ENCODE peak calls at places on chromosomes 16 and 17, in ten cellular contexts. T is left ventricle myocardium inferior; P is foreskin keratinocyte; U is stimulated activated CD4-positive, alpha-beta T cell treated with anti-CD3 and anti-CD28 coated beads, Interleukin-1b, Interleukin-23, amount 100 ng/mL, for 24 hours; X is NCI-H526; R is AG08396; E is tibial artery; L is D341Med; J is stromal cell of bone marrow; H is HTR-8/SVneo. C is an unnamed sample.

GRCh38 chr16:54748611-54749190 is 182.0 kb upstream of the IRX5 start:
- DNase-seq in T (no peak), P (no peak), U (no peak), X (no peak), R (no peak), E (no peak), L (no peak), J (no peak), H (no peak), C (no peak)

GRCh38 chr17:46738544-46738943 is 79.9 kb downstream of the WNT3 start:
- DNase-seq in T (no peak), P (no peak), U (no peak), X (no peak), R (no peak), E (no peak), L (no peak), J (no peak), H (no peak), C (no peak)

GRCh38 chr16:10098991-10099390 is 83.2 kb downstream of the GRIN2A start:
- DNase-seq in T (no peak), P (no peak), U (no peak), X (no peak), R (no peak), E (no peak), L (no peak), J (no peak), H (no peak), C (no peak)

GRCh38 chr16:50547340-50547865 is 793 bp upstream of the NKD1 start:
- DNase-seq in T (peak), P (no peak), U (peak), X (peak), R (no peak), E (peak), L (peak), J (no peak), H (peak), C (peak)

GRCh38 chr17:80790981-80791742 is 200.5 kb upstream of the CHMP6 start:
- DNase-seq in T (no peak), P (no peak), U (no peak), X (no peak), R (no peak), E (no peak), L (no peak), J (no peak), H (no peak), C (no peak)

GRCh38 chr17:9237661-9238301 is 216.5 kb downstream of the NTN1 start:
- DNase-seq in T (no peak), P (no peak), U (no peak), X (peak), R (no peak), E (no peak), L (no peak), J (no peak), H (no peak), C (peak)

GRCh38 chr17:48023408-48024148 is 14.0 kb downstream of the COPZ2 start:
- DNase-seq in T (peak), P (peak), U (no peak), X (peak), R (peak), E (peak), L (peak), J (no peak), H (peak), C (peak)

GRCh38 chr17:64496348-64496785 is 487 bp downstream of the POLG2 start:
- DNase-seq in T (no peak), P (no peak), U (no peak), X (no peak), R (no peak), E (no peak), L (no peak), J (no peak), H (no peak), C (no peak)

GRCh38 chr16:852451-853185 is 52.1 kb upstream of the GNG13 start:
- DNase-seq in T (no peak), P (no peak), U (no peak), X (no peak), R (no peak), E (no peak), L (no peak), J (no peak), H (no peak), C (no peak)

GRCh38 chr17:60256174-60256573 is 106.4 kb downstream of the CA4 start:
- DNase-seq in T (no peak), P (no peak), U (no peak), X (no peak), R (no peak), E (no peak), L (no peak), J (no peak), H (no peak), C (no peak)

GRCh38 chr17:10920511-10920910 is 82.6 kb upstream of the PIRT start:
- DNase-seq in T (no peak), P (no peak), U (no peak), X (no peak), R (no peak), E (no peak), L (no peak), J (no peak), H (no peak), C (no peak)

GRCh38 chr17:70091681-70092080 is 16.7 kb downstream of the KCNJ16 start:
- DNase-seq in T (no peak), P (no peak), U (no peak), X (no peak), R (no peak), E (no peak), L (no peak), J (no peak), H (no peak), C (no peak)

GRCh38 chr17:79991140-79991923 is 44.3 kb downstream of the TBC1D16 start:
- DNase-seq in T (peak), P (peak), U (peak), X (peak), R (peak), E (no peak), L (peak), J (no peak), H (peak), C (peak)

GRCh38 chr17:3801043-3801746 is at the start of gene ITGAE:
- DNase-seq in T (no peak), P (no peak), U (no peak), X (no peak), R (no peak), E (no peak), L (no peak), J (no peak), H (no peak), C (no peak)

GRCh38 chr17:50848691-50849090 is 13.3 kb downstream of the WFIKKN2 start:
- DNase-seq in T (no peak), P (no peak), U (no peak), X (no peak), R (no peak), E (no peak), L (no peak), J (no peak), H (no peak), C (no peak)

GRCh38 chr17:82668631-82669099 is 20.4 kb upstream of the WDR45B start:
- DNase-seq in T (peak), P (peak), U (peak), X (peak), R (peak), E (no peak), L (peak), J (peak), H (no peak), C (peak)

GRCh38 chr17:20156196-20157077 is 147.3 kb downstream of the SPECC1 start:
- DNase-seq in T (no peak), P (peak), U (no peak), X (peak), R (peak), E (no peak), L (peak), J (no peak), H (peak), C (peak)

GRCh38 chr17:44840936-44841335 is 6.7 kb upstream of the HIGD1B start:
- DNase-seq in T (no peak), P (no peak), U (no peak), X (no peak), R (no peak), E (no peak), L (peak), J (no peak), H (no peak), C (no peak)

GRCh38 chr16:58177347-58177710 is 20.6 kb downstream of the CSNK2A2 start:
- DNase-seq in T (no peak), P (no peak), U (no peak), X (no peak), R (no peak), E (no peak), L (no peak), J (no peak), H (no peak), C (no peak)

GRCh38 chr17:50660042-50660886 is 25.6 kb downstream of the ABCC3 start:
- DNase-seq in T (peak), P (no peak), U (no peak), X (peak), R (peak), E (peak), L (no peak), J (no peak), H (no peak), C (peak)

GRCh38 chr16:783404-784161 is 4.6 kb downstream of the RPUSD1 start:
- DNase-seq in T (peak), P (no peak), U (no peak), X (no peak), R (no peak), E (no peak), L (no peak), J (no peak), H (no peak), C (peak)

GRCh38 chr16:19105131-19105530 is 8.6 kb upstream of the ITPRIPL2 start:
- DNase-seq in T (no peak), P (no peak), U (no peak), X (no peak), R (no peak), E (no peak), L (no peak), J (no peak), H (no peak), C (no peak)

GRCh38 chr17:82963104-82963950 is 116.1 kb upstream of the METRNL start:
- DNase-seq in T (peak), P (peak), U (no peak), X (peak), R (peak), E (peak), L (no peak), J (peak), H (peak), C (peak)

C was measured in left ventricle myocardium superior.